ENCODE peak calls at places on chromosomes 4 and X, in four cellular contexts. W, U, S and V are unnamed samples.

GRCh38 chrX:21493226-21493850 is 119.1 kb downstream of the CNKSR2 start:
- DNase-seq in W (no peak), U (no peak), S (no peak), V (no peak)

GRCh38 chrX:154779261-154779660 is 16.6 kb downstream of the DKC1 start:
- DNase-seq in W (no peak), U (no peak), S (no peak), V (no peak)

GRCh38 chrX:20144491-20144890 is 2.9 kb upstream of the EIF1AX start:
- DNase-seq in W (no peak), U (no peak), S (no peak), V (no peak)

GRCh38 chrX:151004085-151004484 is 20.9 kb downstream of the HMGB3 start:
- DNase-seq in W (no peak), U (no peak), S (no peak), V (peak)

GRCh38 chr4:25667931-25668557 is 12.4 kb downstream of the SLC34A2 start:
- DNase-seq in W (no peak), U (peak), S (no peak), V (peak)

GRCh38 chr4:140052050-140052449 is 101.9 kb downstream of the MAML3 start:
- DNase-seq in W (no peak), U (peak), S (no peak), V (peak)

GRCh38 chrX:74593593-74593992 is 20.8 kb downstream of the RLIM start:
- DNase-seq in W (no peak), U (no peak), S (no peak), V (no peak)

GRCh38 chr4:181760560-181760959 is 482.6 kb upstream of the TENM3 start:
- DNase-seq in W (no peak), U (no peak), S (no peak), V (no peak)

GRCh38 chrX:97158270-97158669 is 274.6 kb downstream of the RPA4 start:
- DNase-seq in W (no peak), U (no peak), S (no peak), V (no peak)

GRCh38 chr4:107631568-107631967 is 88.5 kb downstream of the PAPSS1 start:
- DNase-seq in W (no peak), U (no peak), S (no peak), V (no peak)

GRCh38 chr4:109359040-109359646 is 56.7 kb upstream of the COL25A1 start:
- DNase-seq in W (no peak), U (no peak), S (no peak), V (no peak)

GRCh38 chr4:13611283-13611842 is 16.2 kb downstream of the BOD1L1 start:
- DNase-seq in W (no peak), U (no peak), S (no peak), V (no peak)

GRCh38 chr4:83335691-83336090 is 1.0 kb upstream of the HPSE start:
- DNase-seq in W (no peak), U (no peak), S (no peak), V (no peak)

GRCh38 chr4:152097371-152097770 is 336.6 kb upstream of the GATB start:
- DNase-seq in W (no peak), U (no peak), S (no peak), V (no peak)

GRCh38 chr4:19844436-19844835 is 407.3 kb upstream of the SLIT2 start:
- DNase-seq in W (no peak), U (no peak), S (no peak), V (no peak)

GRCh38 chrX:135707880-135708279 is 5.6 kb upstream of the CT45A1 start:
- DNase-seq in W (peak), U (peak), S (peak), V (peak)

GRCh38 chrX:102155806-102156179 is at the start of gene BEX5:
- DNase-seq in W (no peak), U (peak), S (peak), V (no peak)

GRCh38 chrX:150058728-150059127 is 120.4 kb upstream of the EOLA2 start:
- DNase-seq in W (no peak), U (no peak), S (no peak), V (no peak)

GRCh38 chrX:19709117-19709811 is 178.1 kb downstream of the SH3KBP1 start:
- DNase-seq in W (no peak), U (no peak), S (no peak), V (no peak)

GRCh38 chrX:25013593-25014365 is 2.0 kb downstream of the ARX start:
- DNase-seq in W (no peak), U (peak), S (no peak), V (no peak)

GRCh38 chrX:65488496-65488895 is 46.1 kb downstream of the LAS1L start:
- DNase-seq in W (no peak), U (no peak), S (no peak), V (no peak)

GRCh38 chrX:56281789-56282188 is 49.6 kb downstream of the KLF8 start:
- DNase-seq in W (peak), U (no peak), S (no peak), V (peak)

GRCh38 chr4:120918788-120919187 is 3.7 kb downstream of the PRDM5 start:
- DNase-seq in W (no peak), U (no peak), S (no peak), V (no peak)

GRCh38 chrX:47854474-47854873 is 17.8 kb downstream of the ZNF81 start:
- DNase-seq in W (no peak), U (no peak), S (no peak), V (no peak)

GRCh38 chr4:6008092-6008551 is 10.1 kb downstream of the C4orf50 start:
- DNase-seq in W (peak), U (peak), S (peak), V (no peak)

GRCh38 chrX:120311632-120312000 is 355 bp upstream of the TMEM255A start:
- DNase-seq in W (no peak), U (no peak), S (no peak), V (no peak)

GRCh38 chr4:165461176-165461835 is 82.5 kb downstream of the CPE start:
- DNase-seq in W (no peak), U (no peak), S (no peak), V (peak)

GRCh38 chr4:67712000-67712625 is 11.2 kb upstream of the UBA6 start:
- DNase-seq in W (no peak), U (no peak), S (no peak), V (no peak)

GRCh38 chr4:185275501-185275900 is 66.1 kb downstream of the SNX25 start:
- DNase-seq in W (no peak), U (no peak), S (no peak), V (no peak)

GRCh38 chr4:186424745-186425144 is 130.6 kb downstream of the MTNR1A start:
- DNase-seq in W (no peak), U (no peak), S (no peak), V (no peak)

GRCh38 chr4:169582706-169583105 is 29.7 kb downstream of the NEK1 start:
- DNase-seq in W (no peak), U (no peak), S (no peak), V (no peak)

GRCh38 chrX:130539721-130540321 is 138.0 kb downstream of the RBMX2 start:
- DNase-seq in W (peak), U (peak), S (no peak), V (peak)

GRCh38 chr4:25792200-25792791 is 70.5 kb downstream of the SEL1L3 start:
- DNase-seq in W (peak), U (peak), S (no peak), V (peak)

GRCh38 chr4:95660719-95661118 is 111.9 kb upstream of the UNC5C start:
- DNase-seq in W (no peak), U (no peak), S (no peak), V (no peak)

DNA sequence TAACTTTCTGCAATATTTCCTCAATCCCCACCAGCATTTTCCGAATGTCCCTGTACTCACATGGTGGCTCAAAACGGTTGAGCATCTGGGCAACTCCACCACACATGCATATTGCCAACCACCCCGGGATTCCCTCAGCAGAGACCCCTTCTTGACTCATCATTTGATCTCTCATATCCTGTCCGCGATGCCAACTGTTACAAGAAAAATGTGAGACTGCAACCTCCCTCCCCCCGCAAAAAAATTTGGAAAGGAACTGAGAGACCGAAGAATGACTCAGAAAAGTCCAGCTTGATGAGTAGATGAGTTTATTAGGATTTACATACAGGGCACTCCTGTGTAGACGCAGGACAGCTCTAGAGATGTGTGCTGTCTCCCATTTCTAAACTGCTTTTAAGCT is 561.4 kb downstream of the ZIC3 start:
- DNase-seq in W (no peak), U (no peak), S (no peak), V (no peak)
- TF ChIP-seq RNF2 in W (no peak), U (no peak), S (no peak), V (no peak)

GRCh38 chrX:114800719-114801118 is 216.7 kb downstream of the IL13RA2 start:
- DNase-seq in W (no peak), U (peak), S (no peak), V (peak)

GRCh38 chrX:114797494-114797893 is 213.6 kb downstream of the HTR2C start:
- DNase-seq in W (no peak), U (no peak), S (no peak), V (no peak)

GRCh38 chrX:114798902-114799301 is 215.0 kb downstream of the HTR2C start:
- DNase-seq in W (no peak), U (no peak), S (no peak), V (no peak)
- TF ChIP-seq RNF2 in W (no peak), U (no peak), S (no peak), V (no peak)

GRCh38 chr4:3829954-3830773 is 64.0 kb downstream of the ADRA2C start:
- DNase-seq in W (no peak), U (no peak), S (no peak), V (peak)

GRCh38 chr4:3833326-3833989 is 67.3 kb downstream of the ADRA2C start:
- DNase-seq in W (no peak), U (no peak), S (no peak), V (no peak)

GRCh38 chr4:3832536-3833220 is 66.5 kb downstream of the ADRA2C start:
- DNase-seq in W (no peak), U (no peak), S (no peak), V (no peak)

GRCh38 chr4:3830774-3831528 is 64.8 kb downstream of the ADRA2C start:
- DNase-seq in W (no peak), U (peak), S (no peak), V (peak)

GRCh38 chr4:3831529-3832150 is 65.5 kb downstream of the ADRA2C start:
- DNase-seq in W (no peak), U (no peak), S (no peak), V (no peak)
- TF ChIP-seq RNF2 in W (no peak), U (no peak), S (no peak), V (no peak)

GRCh38 chr4:3485011-3485881 is 22.1 kb downstream of the DOK7 start:
- DNase-seq in W (no peak), U (no peak), S (no peak), V (no peak)

GRCh38 chr4:3481783-3482397 is 18.8 kb downstream of the DOK7 start:
- DNase-seq in W (no peak), U (no peak), S (no peak), V (no peak)

GRCh38 chr4:3482707-3483106 is 19.6 kb downstream of the DOK7 start:
- DNase-seq in W (no peak), U (no peak), S (no peak), V (no peak)

GRCh38 chr4:3484057-3484973 is 21.2 kb downstream of the DOK7 start:
- DNase-seq in W (peak), U (no peak), S (no peak), V (peak)

DNA sequence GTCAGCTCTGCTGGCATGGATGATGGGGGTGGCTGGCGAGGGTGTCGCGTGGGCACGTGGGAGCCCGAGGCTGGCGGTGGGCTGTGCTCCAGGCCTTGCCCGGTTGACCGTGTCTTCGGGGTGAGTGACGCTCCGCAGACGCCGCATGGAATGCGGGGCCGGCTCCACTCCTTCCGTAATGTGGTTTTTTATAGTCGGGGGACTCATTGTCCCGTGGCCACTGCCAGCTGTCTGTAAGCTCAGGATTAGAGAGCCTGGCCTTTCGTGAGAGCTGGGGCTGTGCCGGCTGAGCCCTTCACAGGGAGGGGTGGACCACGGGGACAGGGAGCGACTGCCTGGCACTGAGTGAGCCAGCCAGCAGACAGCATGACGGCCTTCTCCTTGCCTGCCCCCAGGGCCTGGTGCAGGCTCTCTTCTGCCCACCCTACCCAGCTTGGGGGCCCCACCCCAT is 20.4 kb downstream of the DOK7 start:
- DNase-seq in W (no peak), U (no peak), S (no peak), V (no peak)
- TF ChIP-seq RNF2 in W (no peak), U (no peak), S (no peak), V (no peak)

DNA sequence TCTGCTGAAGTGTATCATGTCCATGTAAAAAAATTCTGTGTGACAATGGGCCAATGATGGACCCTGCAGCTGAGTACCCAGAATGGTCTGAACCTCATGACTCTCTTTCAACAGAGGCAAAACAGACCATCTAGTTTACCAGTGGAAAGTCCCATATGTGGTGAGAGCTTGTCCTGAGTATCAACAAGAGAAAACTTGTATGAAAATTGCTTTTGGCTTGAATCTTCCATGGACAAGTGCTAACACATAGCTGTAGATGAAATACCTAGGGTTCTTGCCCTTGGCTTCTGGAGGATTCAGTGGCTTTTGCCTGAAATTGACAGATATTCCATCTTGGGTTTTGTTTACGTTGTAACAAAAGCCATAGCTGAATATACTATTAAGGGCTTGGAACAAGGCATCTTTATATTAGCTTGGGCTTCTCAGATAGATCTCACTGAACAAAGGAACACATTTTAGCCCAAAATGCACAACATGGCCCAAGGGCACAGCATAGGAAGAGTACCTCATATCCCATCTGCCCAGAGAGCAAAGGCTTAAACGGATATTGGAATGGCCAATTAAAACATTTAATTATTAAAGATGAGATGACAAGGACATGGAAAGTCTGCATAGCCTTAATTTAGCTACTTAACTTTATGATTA is 128.5 kb upstream of the HPGD start:
- DNase-seq in W (no peak), U (no peak), S (no peak), V (no peak)
- TF ChIP-seq RNF2 in W (no peak), U (no peak), S (no peak), V (no peak)

GRCh38 chrX:15653961-15654360 is 10.6 kb downstream of the CLTRN start:
- DNase-seq in W (no peak), U (no peak), S (no peak), V (no peak)
- TF ChIP-seq RNF2 in W (no peak), U (no peak), S (no peak), V (no peak)

DNA sequence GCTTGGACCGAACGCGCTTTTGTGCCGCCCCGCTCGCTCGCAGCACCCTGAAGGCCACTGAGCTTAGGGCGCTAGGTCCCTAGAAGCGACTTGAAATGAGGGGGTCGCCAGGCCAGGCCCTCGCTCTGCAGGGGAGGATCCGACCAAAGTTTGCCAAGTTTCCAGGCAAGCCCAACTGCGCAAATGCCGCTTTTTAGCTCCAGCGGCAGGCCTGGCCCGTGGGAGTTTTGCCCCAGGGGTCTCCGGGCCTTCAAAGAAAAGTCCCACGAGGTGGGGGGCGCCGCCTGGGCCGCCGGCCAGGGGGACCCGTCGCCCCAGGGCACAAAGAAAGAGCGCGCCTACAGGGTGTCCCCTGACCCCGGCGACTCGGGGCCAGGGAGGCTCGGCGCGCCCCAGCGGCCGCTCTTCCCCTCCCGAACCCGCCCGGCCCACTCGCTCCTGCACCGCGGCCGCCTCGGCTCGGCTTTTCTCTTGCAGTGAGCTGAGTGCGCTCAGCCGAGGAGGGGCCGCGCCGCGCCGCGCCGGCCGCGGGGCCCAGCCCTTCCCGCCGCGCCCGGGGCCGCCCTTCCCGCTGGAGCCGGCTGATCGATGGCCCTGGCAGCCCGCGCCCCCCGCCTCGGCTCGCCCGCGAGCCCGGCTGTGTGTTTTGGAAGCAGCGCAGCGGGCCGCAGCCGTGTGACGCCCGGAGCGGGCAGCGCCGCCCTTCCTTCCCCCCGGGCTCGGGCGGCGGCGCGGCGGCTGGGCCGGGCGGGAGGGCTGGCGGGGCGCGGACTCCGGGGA is 788 bp upstream of the KLF3 start:
- DNase-seq in W (peak), U (no peak), S (no peak), V (no peak)
- TF ChIP-seq RNF2 in W (no peak), U (no peak), S (no peak), V (no peak)

GRCh38 chr4:101200561-101200960 is 146.8 kb downstream of the PPP3CA start:
- DNase-seq in W (peak), U (no peak), S (no peak), V (peak)
- TF ChIP-seq RNF2 in W (no peak), U (no peak), S (no peak), V (no peak)